ENCODE peak calls at places on chromosomes 3 and 15, in six cellular contexts. M is CD8-positive, alpha-beta T cell; H is fibroblast of lung; D is sigmoid colon; A is esophagus muscularis mucosa; I is endothelial cell of umbilical vein. Y is an unnamed sample.

GRCh38 chr15:61780278-61780677 is 280.0 kb downstream of the VPS13C start:
- DNase-seq in H (no peak), A (no peak), I (no peak), M (no peak), D (no peak), Y (no peak)

GRCh38 chr3:153574445-153574844 is 412.4 kb downstream of the RAP2B start:
- DNase-seq in A (no peak), I (no peak), M (no peak), D (no peak), H (peak; percentile 27), Y (peak; percentile 17)

GRCh38 chr3:34258271-34259015 is 460.0 kb downstream of the PDCD6IP start:
- DNase-seq in M (no peak), H (peak; percentile 2), A (no peak), D (no peak), I (no peak), Y (no peak)

GRCh38 chr3:111668912-111669488 is 73.9 kb upstream of the ZBED2 start:
- DNase-seq in H (peak; percentile 73), M (no peak), D (no peak), A (no peak), I (peak; percentile 63), Y (peak; percentile 75)

GRCh38 chr3:41418961-41419691 is 219.8 kb downstream of the CTNNB1 start:
- DNase-seq in A (no peak), D (no peak), M (no peak), I (no peak), H (peak; percentile 66), Y (peak; percentile 6)

GRCh38 chr3:196147116-196147515 is 64.1 kb downstream of the ZDHHC19 start:
- DNase-seq in H (no peak), I (no peak), A (no peak), D (no peak), M (no peak), Y (no peak)

GRCh38 chr15:44676676-44677075 is 13.2 kb upstream of the SPG11 start:
- DNase-seq in A (no peak), I (no peak), M (peak; percentile 30), H (no peak), D (no peak), Y (no peak)

GRCh38 chr3:32934150-32934742 is 17.2 kb upstream of the CCR4 start:
- DNase-seq in H (no peak), D (no peak), I (peak; percentile 22), M (no peak), A (no peak), Y (peak; percentile 59)

GRCh38 chr15:71344316-71344715 is 229.0 kb downstream of the THSD4 start:
- DNase-seq in A (no peak), H (no peak), M (no peak), D (no peak), I (no peak), Y (no peak)

GRCh38 chr3:186962445-186962844 is 32.1 kb downstream of the ST6GAL1 start:
- DNase-seq in I (no peak), M (no peak), H (no peak), A (no peak), D (no peak), Y (peak; percentile 9)

GRCh38 chr15:40776537-40777141 is 6.9 kb downstream of the C15orf62 start:
- DNase-seq in H (peak; percentile 80), D (no peak), M (peak; percentile 71), A (no peak), I (no peak), Y (peak; percentile 85)

GRCh38 chr15:91956026-91956723 is 102.7 kb downstream of the SLCO3A1 start:
- DNase-seq in M (no peak), A (no peak), D (no peak), H (peak; percentile 25), I (no peak), Y (no peak)

GRCh38 chr15:47987908-47988532 is 132.8 kb upstream of the SLC24A5 start:
- DNase-seq in I (peak; percentile 68), A (no peak), H (peak; percentile 56), D (no peak), M (no peak), Y (peak; percentile 37)

DNA sequence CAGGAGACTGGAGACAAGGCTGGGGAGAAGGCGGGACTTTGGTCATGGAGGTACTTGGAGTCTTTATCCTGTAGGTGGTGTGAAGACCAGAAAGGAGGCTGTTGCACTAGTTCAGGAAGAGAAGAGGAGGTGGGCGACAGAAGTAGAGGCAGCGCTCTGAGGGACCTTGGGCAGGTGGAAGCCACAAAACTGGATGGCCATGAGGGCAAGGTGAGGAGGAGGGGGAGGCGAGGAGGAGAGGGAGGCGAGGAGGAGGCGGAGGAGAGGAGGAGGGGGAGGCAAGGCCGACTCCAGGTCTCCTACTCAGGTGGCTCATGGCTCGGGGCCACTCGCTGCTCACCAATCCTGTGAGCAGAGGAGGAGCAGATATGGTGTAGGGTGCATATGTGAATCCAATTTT is 125.6 kb downstream of the RPLP1 start:
- DNase-seq in I (no peak), D (no peak), H (no peak), M (no peak), A (no peak), Y (no peak)
- TF ChIP-seq CTCF in I (no peak), D (no peak), H (no peak), M (no peak), A (no peak), Y (no peak)

GRCh38 chr15:88813960-88814359 is 10.7 kb downstream of the ACAN start:
- DNase-seq in I (no peak), A (no peak), M (no peak), H (no peak), D (no peak), Y (no peak)
- H3K4me3 ChIP-seq in I (no peak overlapping the region), A (no peak overlapping the region), M (no peak overlapping the region), H (no peak overlapping the region), D (no peak overlapping the region), Y (no peak overlapping the region)

GRCh38 chr15:69748700-69749099 is 296.1 kb downstream of the RPLP1 start:
- DNase-seq in H (no peak), I (no peak), A (no peak), M (no peak), D (no peak), Y (no peak)

GRCh38 chr15:69751147-69751546 is 298.5 kb downstream of the RPLP1 start:
- DNase-seq in M (no peak), I (no peak), D (no peak), H (no peak), A (peak; percentile 83), Y (no peak)

GRCh38 chr15:69750253-69750652 is 297.6 kb downstream of the RPLP1 start:
- DNase-seq in M (no peak), A (no peak), I (no peak), D (no peak), H (no peak), Y (no peak)

GRCh38 chr15:69749274-69749673 is 296.7 kb downstream of the RPLP1 start:
- DNase-seq in A (no peak), I (no peak), H (no peak), D (no peak), M (no peak), Y (no peak)

DNA sequence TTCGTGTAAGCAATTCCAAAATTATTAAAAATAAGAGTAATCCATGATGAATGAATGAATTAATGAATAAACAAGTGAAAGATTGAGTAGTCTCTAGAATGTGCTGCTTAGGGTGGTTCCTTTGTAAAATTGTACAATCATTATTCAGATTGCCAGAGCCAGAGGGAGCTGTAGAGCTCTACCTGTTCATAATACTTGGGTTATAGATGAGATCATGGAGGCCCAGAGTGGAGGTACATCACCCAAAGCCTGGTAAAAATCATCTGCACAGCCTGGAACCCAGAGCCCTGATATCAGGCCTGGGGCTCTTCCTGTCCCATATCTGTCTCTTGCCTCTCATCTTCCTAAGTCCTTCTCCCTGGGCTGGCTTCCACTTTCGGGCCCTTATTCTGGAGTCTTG is 297.2 kb downstream of the RPLP1 start:
- DNase-seq in M (no peak), I (peak; percentile 16), A (no peak), D (no peak), H (no peak), Y (no peak)
- TF ChIP-seq CTCF in M (peak; percentile 15), I (peak; percentile 9), A (peak; percentile 11), D (no peak), H (no peak), Y (peak; percentile 8)

GRCh38 chr3:192915306-192915705 is 2.4 kb downstream of the MB21D2 start:
- DNase-seq in I (peak; percentile 32), M (no peak), D (no peak), A (no peak), H (peak; percentile 64), Y (peak; percentile 70)
- H3K4me3 ChIP-seq in I (no peak overlapping the region), M (no peak overlapping the region), D (no peak overlapping the region), A (no peak overlapping the region), H (peak overlapping the region; percentile 2), Y (no peak overlapping the region)

GRCh38 chr3:43223670-43224364 is 62.5 kb upstream of the SNRK start:
- DNase-seq in A (no peak), M (no peak), H (no peak), I (peak; percentile 63), D (no peak), Y (no peak)
- TF ChIP-seq CTCF in A (peak; percentile 52), M (peak; percentile 78), H (peak; percentile 39), I (peak; percentile 34), D (peak; percentile 49), Y (peak; percentile 34)